ENCODE peak calls at places on chromosomes 11 and 22, in seven cellular contexts. Q, H, X, G, Z, A and F are unnamed samples.

GRCh38 chr11:1263036-1263435 is 40.2 kb downstream of the MUC5B start:
- DNase-seq in A (peak; percentile 50), X (no peak), Q (no peak), G (no peak), H (peak; percentile 2), Z (no peak), F (no peak)

GRCh38 chr22:45891996-45892621 is 84.9 kb downstream of the WNT7B start:
- DNase-seq in G (no peak), X (no peak), H (no peak), A (no peak), Q (no peak), Z (no peak), F (no peak)

GRCh38 chr11:95086116-95086515 is 3.5 kb upstream of the ENDOD1 start:
- DNase-seq in A (no peak), G (no peak), X (no peak), H (no peak), Q (no peak), Z (no peak), F (no peak)

GRCh38 chr11:106690923-106691322 is 327.4 kb downstream of the GUCY1A2 start:
- DNase-seq in Z (no peak), X (no peak), G (no peak), H (no peak), A (no peak), Q (no peak), F (no peak)

GRCh38 chr11:396948-397548 is 3.0 kb downstream of the PKP3 start:
- DNase-seq in G (no peak), H (peak; percentile 85), Q (peak; percentile 70), X (peak; percentile 27), A (peak; percentile 42), Z (peak; percentile 70), F (no peak)

GRCh38 chr11:73636249-73636648 is 10.1 kb upstream of the PLEKHB1 start:
- DNase-seq in H (no peak), X (no peak), A (no peak), Q (no peak), G (no peak), Z (no peak), F (no peak)

GRCh38 chr11:291281-292210 is 2.6 kb downstream of the PGGHG start:
- DNase-seq in Q (no peak), G (no peak), Z (no peak), H (no peak), A (no peak), X (no peak), F (no peak)

GRCh38 chr22:40976866-40977700 is 25.9 kb downstream of the RBX1 start:
- DNase-seq in H (no peak), G (no peak), Z (no peak), X (no peak), Q (no peak), A (no peak), F (no peak)

GRCh38 chr11:130156108-130157022 is 3.2 kb upstream of the ST14 start:
- DNase-seq in Z (peak; percentile 67), A (peak; percentile 44), H (peak; percentile 29), Q (no peak), G (no peak), X (no peak), F (no peak)

GRCh38 chr11:19812096-19812495 is 99.5 kb downstream of the NAV2 start:
- DNase-seq in Q (no peak), H (no peak), A (no peak), Z (no peak), X (no peak), G (no peak), F (no peak)